ENCODE peak calls at places on chromosomes 3 and 15, in six cellular contexts. O is cardiac fibroblast; J is activated CD4-positive, alpha-beta T cell treated with anti-CD3 and anti-CD28 coated beads for 48 hours; K is NCI-H187 treated with DMSO at 0.1 percent for 48 hours; S is stimulated activated naive CD8-positive, alpha-beta T cell treated with anti-CD3 and anti-CD28 coated beads, Interleukin-15, Interleukin-2, amounts not matched to agents 100 U/mL and 50 U/mL, for 24 hours; L is KBM-7. A is an unnamed sample.

GRCh38 chr3:159620873-159621272 is 367.8 kb upstream of the IL12A start:
- DNase-seq in O (peak; percentile 85), J (no peak), K (no peak), S (no peak), L (no peak), A (no peak)

GRCh38 chr3:150497956-150498355 is 48.3 kb downstream of the SERP1 start:
- DNase-seq in O (peak; percentile 73), J (no peak), K (no peak), S (no peak), L (no peak), A (peak; percentile 61)

GRCh38 chr3:7779331-7779730 is 722.3 kb upstream of the LMCD1 start:
- DNase-seq in O (peak; percentile 18), J (no peak), K (no peak), S (no peak), L (no peak), A (no peak)

GRCh38 chr3:119794971-119795612 is 13.2 kb downstream of the NR1I2 start:
- DNase-seq in O (peak; percentile 19), J (no peak), K (no peak), S (no peak), L (no peak), A (peak; percentile 72)

GRCh38 chr15:83108266-83109219 is 1.1 kb downstream of the TM6SF1 start:
- DNase-seq in O (peak; percentile 79), J (peak; percentile 11), K (no peak), S (peak; percentile 27), L (peak; percentile 100), A (peak; percentile 46)

GRCh38 chr15:23073890-23074631 is 34.7 kb upstream of the TUBGCP5 start:
- DNase-seq in O (no peak), J (no peak), K (no peak), S (no peak), L (peak; percentile 38), A (no peak)

GRCh38 chr3:45223889-45224730 is 2.0 kb downstream of the TMEM158 start:
- DNase-seq in O (peak; percentile 46), J (peak; percentile 36), K (no peak), S (peak; percentile 42), L (no peak), A (no peak)

GRCh38 chr15:40043927-40044716 is 5.1 kb upstream of the SRP14 start:
- DNase-seq in O (no peak), J (no peak), K (no peak), S (no peak), L (no peak), A (no peak)

GRCh38 chr15:89197503-89197971 is 23.8 kb downstream of the RLBP1 start:
- DNase-seq in O (no peak), J (peak; percentile 41), K (no peak), S (peak; percentile 17), L (peak; percentile 71), A (no peak)

GRCh38 chr15:55268054-55268695 is 21.4 kb downstream of the RAB27A start:
- DNase-seq in O (no peak), J (no peak), K (no peak), S (no peak), L (no peak), A (no peak)

GRCh38 chr3:65101450-65101849 is 413.6 kb upstream of the ADAMTS9 start:
- DNase-seq in O (no peak), J (no peak), K (no peak), S (no peak), L (no peak), A (no peak)

GRCh38 chr3:11658180-11658579 is 14.5 kb upstream of the VGLL4 start:
- DNase-seq in O (no peak), J (no peak), K (no peak), S (no peak), L (no peak), A (no peak)

GRCh38 chr3:134600166-134600670 is 50.6 kb downstream of the KY start:
- DNase-seq in O (peak; percentile 33), J (no peak), K (no peak), S (no peak), L (peak; percentile 28), A (no peak)

GRCh38 chr15:72179950-72180581 is 17.5 kb downstream of the GRAMD2A start:
- DNase-seq in O (peak; percentile 24), J (no peak), K (no peak), S (no peak), L (no peak), A (no peak)

GRCh38 chr15:50256188-50257041 is 9.1 kb downstream of the HDC start:
- DNase-seq in O (peak; percentile 45), J (no peak), K (no peak), S (no peak), L (no peak), A (no peak)

GRCh38 chr3:134801204-134801958 is 6.3 kb downstream of the EPHB1 start:
- DNase-seq in O (no peak), J (no peak), K (no peak), S (no peak), L (no peak), A (no peak)

GRCh38 chr3:179544981-179545645 is 17.6 kb upstream of the ACTL6A start:
- DNase-seq in O (peak; percentile 88), J (no peak), K (no peak), S (no peak), L (no peak), A (no peak)